ENCODE peak calls at places on chromosomes 13 and 19, in eight cellular contexts. H is EL; P is naive thymus-derived CD4-positive, alpha-beta T cell; Q is C1 segment of cervical spinal cord; L is NCI-H69; Y is anterior cingulate cortex; G is GM04504; J is neural crest cell. K is an unnamed sample.

GRCh38 chr19:50190439-50190891 is 13.0 kb upstream of the MYH14 start:
- DNase-seq in H (no peak), P (no peak), Q (no peak), L (no peak), Y (no peak), G (no peak), J (no peak), K (no peak)

GRCh38 chr13:20658451-20658850 is 45.0 kb upstream of the IL17D start:
- DNase-seq in H (peak), P (no peak), Q (no peak), L (no peak), Y (no peak), G (no peak), J (no peak), K (no peak)

GRCh38 chr13:50365300-50365682 is 350.0 kb downstream of the KCNRG start:
- DNase-seq in H (no peak), P (no peak), Q (no peak), L (peak), Y (no peak), G (no peak), J (no peak), K (no peak)

GRCh38 chr19:53906211-53907192 is 2.6 kb upstream of the CACNG7 start:
- DNase-seq in H (peak), P (peak), Q (peak), L (peak), Y (peak), G (no peak), J (peak), K (no peak)

GRCh38 chr19:18951721-18952281 is 10.8 kb upstream of the HOMER3 start:
- DNase-seq in H (peak), P (no peak), Q (no peak), L (no peak), Y (no peak), G (no peak), J (no peak), K (no peak)

GRCh38 chr19:35601971-35602370 is 10.6 kb upstream of the HAUS5 start:
- DNase-seq in H (no peak), P (no peak), Q (no peak), L (peak), Y (no peak), G (no peak), J (no peak), K (no peak)

GRCh38 chr19:33430674-33431277 is 57.3 kb downstream of the CEBPG start:
- DNase-seq in H (peak), P (peak), Q (peak), L (peak), Y (peak), G (peak), J (peak), K (peak)

GRCh38 chr19:4369888-4370260 is 26.5 kb downstream of the MPND start:
- DNase-seq in H (no peak), P (peak), Q (peak), L (no peak), Y (peak), G (no peak), J (peak), K (no peak)

GRCh38 chr13:59790626-59791025 is 373.1 kb downstream of the DIAPH3 start:
- DNase-seq in H (no peak), P (no peak), Q (no peak), L (peak), Y (no peak), G (no peak), J (no peak), K (peak)

GRCh38 chr19:14006766-14007562 is 844 bp upstream of the RFX1 start:
- DNase-seq in H (no peak), P (no peak), Q (no peak), L (peak), Y (peak), G (no peak), J (peak), K (no peak)

GRCh38 chr13:45784755-45785675 is 66.5 kb downstream of the SIAH3 start:
- DNase-seq in H (no peak), P (no peak), Q (no peak), L (peak), Y (no peak), G (no peak), J (no peak), K (no peak)

GRCh38 chr19:13208131-13208963 is 58.1 kb downstream of the IER2 start:
- DNase-seq in H (peak), P (peak), Q (no peak), L (no peak), Y (no peak), G (peak), J (peak), K (peak)